ENCODE peak calls at places on chromosomes 5 and 9, in five cellular contexts. One of them, this sample, is unnamed.

GRCh38 chr9:88173378-88173999 is 35.2 kb upstream of the SPATA31C2 start:
- DNase-seq in RWPE2: no peak
- DNase-seq in HCT116: peak; percentile 81
- DNase-seq in esophagus squamous epithelium: no peak
- DNase-seq in IMR-90: peak; percentile 73
- DNase-seq in this sample: peak; percentile 42

GRCh38 chr5:149392718-149393117 is 13.6 kb upstream of the IL17B start:
- DNase-seq in HCT116: no peak
- DNase-seq in RWPE2: no peak
- DNase-seq in IMR-90: peak; percentile 87
- DNase-seq in esophagus squamous epithelium: no peak
- DNase-seq in this sample: peak; percentile 4

GRCh38 chr9:70192707-70193106 is 66.1 kb upstream of the SMC5 start:
- DNase-seq in IMR-90: no peak
- DNase-seq in HCT116: peak; percentile 2
- DNase-seq in RWPE2: no peak
- DNase-seq in esophagus squamous epithelium: no peak
- DNase-seq in this sample: no peak

GRCh38 chr5:170109059-170110031 is 3.6 kb downstream of the FOXI1 start:
- DNase-seq in RWPE2: no peak
- DNase-seq in HCT116: no peak
- DNase-seq in esophagus squamous epithelium: no peak
- DNase-seq in IMR-90: no peak
- DNase-seq in this sample: no peak

GRCh38 chr9:106893088-106893487 is 30.1 kb downstream of the ZNF462 start:
- DNase-seq in esophagus squamous epithelium: no peak
- DNase-seq in IMR-90: peak; percentile 74
- DNase-seq in HCT116: peak; percentile 47
- DNase-seq in RWPE2: no peak
- DNase-seq in this sample: no peak

GRCh38 chr5:149549461-149550266 is 1.6 kb downstream of the CSNK1A1 start:
- DNase-seq in HCT116: peak; percentile 64
- DNase-seq in esophagus squamous epithelium: no peak
- DNase-seq in RWPE2: no peak
- DNase-seq in IMR-90: peak; percentile 66
- DNase-seq in this sample: no peak

GRCh38 chr5:58466939-58467338 is 7.1 kb upstream of the PLK2 start:
- DNase-seq in HCT116: no peak
- DNase-seq in RWPE2: no peak
- DNase-seq in IMR-90: peak; percentile 66
- DNase-seq in esophagus squamous epithelium: no peak
- DNase-seq in this sample: no peak

GRCh38 chr5:124302504-124302903 is 443.9 kb downstream of the ZNF608 start:
- DNase-seq in esophagus squamous epithelium: no peak
- DNase-seq in IMR-90: peak; percentile 68
- DNase-seq in HCT116: no peak
- DNase-seq in RWPE2: no peak
- DNase-seq in this sample: no peak

GRCh38 chr9:33927694-33928093 is 110.7 kb downstream of the UBE2R2 start:
- DNase-seq in esophagus squamous epithelium: no peak
- DNase-seq in HCT116: no peak
- DNase-seq in IMR-90: no peak
- DNase-seq in RWPE2: no peak
- DNase-seq in this sample: no peak
- TF ChIP-seq CTCF in esophagus squamous epithelium: no peak
- TF ChIP-seq CTCF in HCT116: no peak
- TF ChIP-seq CTCF in IMR-90: no peak
- TF ChIP-seq CTCF in RWPE2: no peak
- TF ChIP-seq CTCF in this sample: no peak

GRCh38 chr9:16044116-16044881 is 491.5 kb downstream of the CCDC171 start:
- DNase-seq in RWPE2: no peak
- DNase-seq in IMR-90: peak; percentile 78
- DNase-seq in HCT116: no peak
- DNase-seq in esophagus squamous epithelium: no peak
- DNase-seq in this sample: no peak
- H3K27ac ChIP-seq in RWPE2: peak overlapping the region; percentile 32
- H3K27ac ChIP-seq in IMR-90: peak overlapping the region; percentile 68
- H3K27ac ChIP-seq in HCT116: no peak overlapping the region
- H3K27ac ChIP-seq in esophagus squamous epithelium: no peak overlapping the region
- H3K27ac ChIP-seq in this sample: no peak overlapping the region

GRCh38 chr9:93207326-93207814 is 23.4 kb downstream of the WNK2 start:
- DNase-seq in esophagus squamous epithelium: no peak
- DNase-seq in IMR-90: peak; percentile 11
- DNase-seq in HCT116: no peak
- DNase-seq in RWPE2: peak; percentile 29
- DNase-seq in this sample: no peak
- TF ChIP-seq CTCF in esophagus squamous epithelium: no peak
- TF ChIP-seq CTCF in IMR-90: no peak
- TF ChIP-seq CTCF in HCT116: no peak
- TF ChIP-seq CTCF in RWPE2: no peak
- TF ChIP-seq CTCF in this sample: no peak

GRCh38 chr9:105055922-105056321 is 128.0 kb upstream of the ABCA1 start:
- DNase-seq in IMR-90: peak; percentile 84
- DNase-seq in esophagus squamous epithelium: no peak
- DNase-seq in HCT116: no peak
- DNase-seq in RWPE2: no peak
- DNase-seq in this sample: no peak

GRCh38 chr9:105052346-105052745 is 124.4 kb upstream of the ABCA1 start:
- DNase-seq in HCT116: no peak
- DNase-seq in RWPE2: no peak
- DNase-seq in IMR-90: no peak
- DNase-seq in esophagus squamous epithelium: no peak
- DNase-seq in this sample: no peak

GRCh38 chr9:105053209-105053652 is 125.3 kb upstream of the ABCA1 start:
- DNase-seq in IMR-90: peak; percentile 94
- DNase-seq in RWPE2: peak; percentile 69
- DNase-seq in esophagus squamous epithelium: no peak
- DNase-seq in HCT116: no peak
- DNase-seq in this sample: peak; percentile 45

GRCh38 chr9:105051897-105052296 is 123.9 kb upstream of the ABCA1 start:
- DNase-seq in HCT116: no peak
- DNase-seq in RWPE2: no peak
- DNase-seq in IMR-90: no peak
- DNase-seq in esophagus squamous epithelium: no peak
- DNase-seq in this sample: no peak

GRCh38 chr9:105054488-105054887 is 126.5 kb upstream of the ABCA1 start:
- DNase-seq in HCT116: no peak
- DNase-seq in RWPE2: no peak
- DNase-seq in esophagus squamous epithelium: no peak
- DNase-seq in IMR-90: peak; percentile 89
- DNase-seq in this sample: no peak
- H3K27ac ChIP-seq in HCT116: no peak overlapping the region
- H3K27ac ChIP-seq in RWPE2: peak overlapping the region; percentile 46
- H3K27ac ChIP-seq in esophagus squamous epithelium: no peak overlapping the region
- H3K27ac ChIP-seq in IMR-90: peak overlapping the region; percentile 65
- H3K27ac ChIP-seq in this sample: no peak overlapping the region

This sample was measured in left lung.